ENCODE peak calls at places on chromosomes 13 and 19, in nine cellular contexts. One of them, this sample, is unnamed.

GRCh38 chr13:111139452-111139851 is 24.3 kb downstream of the ARHGEF7 start:
- DNase-seq in GM23338: no peak
- DNase-seq in GM23248: no peak
- DNase-seq in hepatocyte: no peak
- DNase-seq in MM.1S: no peak
- DNase-seq in PC-3: no peak
- DNase-seq in neural progenitor cell: no peak
- DNase-seq in SK-N-SH: peak; percentile 51
- DNase-seq in OCI-LY7: no peak
- DNase-seq in this sample: no peak

GRCh38 chr13:40433577-40433976 is 232.9 kb downstream of the FOXO1 start:
- DNase-seq in GM23248: no peak
- DNase-seq in PC-3: no peak
- DNase-seq in MM.1S: no peak
- DNase-seq in neural progenitor cell: no peak
- DNase-seq in GM23338: no peak
- DNase-seq in OCI-LY7: peak; percentile 86
- DNase-seq in hepatocyte: no peak
- DNase-seq in SK-N-SH: no peak
- DNase-seq in this sample: no peak

GRCh38 chr13:93151277-93151676 is 75.3 kb upstream of the GPC6 start:
- DNase-seq in GM23338: no peak
- DNase-seq in hepatocyte: no peak
- DNase-seq in OCI-LY7: no peak
- DNase-seq in GM23248: peak; percentile 90
- DNase-seq in neural progenitor cell: no peak
- DNase-seq in SK-N-SH: no peak
- DNase-seq in PC-3: peak; percentile 35
- DNase-seq in MM.1S: no peak
- DNase-seq in this sample: no peak

GRCh38 chr19:18100710-18101109 is 3.1 kb downstream of the MAST3 start:
- DNase-seq in MM.1S: no peak
- DNase-seq in GM23248: no peak
- DNase-seq in PC-3: no peak
- DNase-seq in GM23338: peak; percentile 93
- DNase-seq in neural progenitor cell: peak; percentile 91
- DNase-seq in OCI-LY7: no peak
- DNase-seq in hepatocyte: no peak
- DNase-seq in SK-N-SH: no peak
- DNase-seq in this sample: no peak

GRCh38 chr19:54106716-54107115 is 4.1 kb downstream of the NDUFA3 start:
- DNase-seq in neural progenitor cell: no peak
- DNase-seq in MM.1S: no peak
- DNase-seq in PC-3: no peak
- DNase-seq in GM23338: no peak
- DNase-seq in OCI-LY7: no peak
- DNase-seq in SK-N-SH: no peak
- DNase-seq in hepatocyte: no peak
- DNase-seq in GM23248: no peak
- DNase-seq in this sample: no peak

GRCh38 chr13:63249411-63249810 is 1833.8 kb upstream of the PCDH20 start:
- DNase-seq in GM23248: no peak
- DNase-seq in SK-N-SH: no peak
- DNase-seq in hepatocyte: no peak
- DNase-seq in OCI-LY7: no peak
- DNase-seq in PC-3: no peak
- DNase-seq in GM23338: no peak
- DNase-seq in MM.1S: no peak
- DNase-seq in neural progenitor cell: no peak
- DNase-seq in this sample: no peak

GRCh38 chr13:104315606-104316005 is 1249.4 kb upstream of the SLC10A2 start:
- DNase-seq in GM23248: peak; percentile 11
- DNase-seq in SK-N-SH: no peak
- DNase-seq in neural progenitor cell: no peak
- DNase-seq in OCI-LY7: no peak
- DNase-seq in MM.1S: no peak
- DNase-seq in PC-3: peak; percentile 88
- DNase-seq in hepatocyte: peak; percentile 34
- DNase-seq in GM23338: no peak
- DNase-seq in this sample: peak; percentile 3

GRCh38 chr19:13169769-13170168 is 19.6 kb downstream of the IER2 start:
- DNase-seq in hepatocyte: peak; percentile 70
- DNase-seq in neural progenitor cell: no peak
- DNase-seq in OCI-LY7: no peak
- DNase-seq in SK-N-SH: no peak
- DNase-seq in GM23338: no peak
- DNase-seq in PC-3: peak; percentile 99
- DNase-seq in GM23248: peak; percentile 89
- DNase-seq in MM.1S: no peak
- DNase-seq in this sample: peak; percentile 91

GRCh38 chr13:114115796-114116195 is 16.6 kb downstream of the RASA3 start:
- DNase-seq in neural progenitor cell: no peak
- DNase-seq in SK-N-SH: no peak
- DNase-seq in MM.1S: no peak
- DNase-seq in GM23248: no peak
- DNase-seq in OCI-LY7: no peak
- DNase-seq in GM23338: no peak
- DNase-seq in PC-3: no peak
- DNase-seq in hepatocyte: no peak
- DNase-seq in this sample: no peak

GRCh38 chr13:114119196-114119595 is 13.2 kb downstream of the RASA3 start:
- DNase-seq in GM23248: peak; percentile 92
- DNase-seq in MM.1S: no peak
- DNase-seq in GM23338: peak; percentile 95
- DNase-seq in SK-N-SH: peak; percentile 65
- DNase-seq in OCI-LY7: no peak
- DNase-seq in PC-3: peak; percentile 68
- DNase-seq in hepatocyte: peak; percentile 80
- DNase-seq in neural progenitor cell: peak; percentile 77
- DNase-seq in this sample: no peak

GRCh38 chr13:114118763-114119123 is 13.7 kb downstream of the RASA3 start:
- DNase-seq in MM.1S: no peak
- DNase-seq in OCI-LY7: no peak
- DNase-seq in SK-N-SH: peak; percentile 43
- DNase-seq in GM23338: no peak
- DNase-seq in hepatocyte: peak; percentile 70
- DNase-seq in neural progenitor cell: no peak
- DNase-seq in PC-3: peak; percentile 18
- DNase-seq in GM23248: peak; percentile 65
- DNase-seq in this sample: no peak

GRCh38 chr13:114116734-114117133 is 15.7 kb downstream of the RASA3 start:
- DNase-seq in OCI-LY7: no peak
- DNase-seq in MM.1S: no peak
- DNase-seq in PC-3: no peak
- DNase-seq in GM23248: no peak
- DNase-seq in GM23338: no peak
- DNase-seq in hepatocyte: no peak
- DNase-seq in neural progenitor cell: no peak
- DNase-seq in SK-N-SH: no peak
- DNase-seq in this sample: no peak

GRCh38 chr13:114118086-114118762 is 14.2 kb downstream of the RASA3 start:
- DNase-seq in OCI-LY7: no peak
- DNase-seq in GM23338: no peak
- DNase-seq in MM.1S: no peak
- DNase-seq in GM23248: peak; percentile 48
- DNase-seq in SK-N-SH: no peak
- DNase-seq in neural progenitor cell: no peak
- DNase-seq in hepatocyte: no peak
- DNase-seq in PC-3: no peak
- DNase-seq in this sample: no peak
- TF ChIP-seq EZH2phosphoT487 in OCI-LY7: no peak
- TF ChIP-seq EZH2phosphoT487 in GM23338: no peak
- TF ChIP-seq EZH2phosphoT487 in MM.1S: no peak
- TF ChIP-seq EZH2phosphoT487 in GM23248: no peak
- TF ChIP-seq EZH2phosphoT487 in SK-N-SH: no peak
- TF ChIP-seq EZH2phosphoT487 in neural progenitor cell: no peak
- TF ChIP-seq EZH2phosphoT487 in hepatocyte: no peak
- TF ChIP-seq EZH2phosphoT487 in PC-3: no peak
- TF ChIP-seq EZH2phosphoT487 in this sample: no peak

GRCh38 chr13:44698076-44698475 is 121.9 kb upstream of the TSC22D1 start:
- DNase-seq in neural progenitor cell: peak; percentile 42
- DNase-seq in MM.1S: no peak
- DNase-seq in OCI-LY7: no peak
- DNase-seq in GM23338: no peak
- DNase-seq in PC-3: no peak
- DNase-seq in hepatocyte: no peak
- DNase-seq in GM23248: no peak
- DNase-seq in SK-N-SH: no peak
- DNase-seq in this sample: no peak
- TF ChIP-seq EZH2phosphoT487 in neural progenitor cell: no peak
- TF ChIP-seq EZH2phosphoT487 in MM.1S: no peak
- TF ChIP-seq EZH2phosphoT487 in OCI-LY7: no peak
- TF ChIP-seq EZH2phosphoT487 in GM23338: no peak
- TF ChIP-seq EZH2phosphoT487 in PC-3: no peak
- TF ChIP-seq EZH2phosphoT487 in hepatocyte: no peak
- TF ChIP-seq EZH2phosphoT487 in GM23248: no peak
- TF ChIP-seq EZH2phosphoT487 in SK-N-SH: no peak
- TF ChIP-seq EZH2phosphoT487 in this sample: no peak

GRCh38 chr13:42539670-42540069 is 34.3 kb upstream of the TNFSF11 start:
- DNase-seq in MM.1S: no peak
- DNase-seq in neural progenitor cell: no peak
- DNase-seq in SK-N-SH: no peak
- DNase-seq in GM23248: peak; percentile 41
- DNase-seq in PC-3: peak; percentile 79
- DNase-seq in hepatocyte: no peak
- DNase-seq in GM23338: peak; percentile 38
- DNase-seq in OCI-LY7: no peak
- DNase-seq in this sample: no peak
- TF ChIP-seq EZH2phosphoT487 in MM.1S: no peak
- TF ChIP-seq EZH2phosphoT487 in neural progenitor cell: no peak
- TF ChIP-seq EZH2phosphoT487 in SK-N-SH: no peak
- TF ChIP-seq EZH2phosphoT487 in GM23248: no peak
- TF ChIP-seq EZH2phosphoT487 in PC-3: no peak
- TF ChIP-seq EZH2phosphoT487 in hepatocyte: no peak
- TF ChIP-seq EZH2phosphoT487 in GM23338: no peak
- TF ChIP-seq EZH2phosphoT487 in OCI-LY7: no peak
- TF ChIP-seq EZH2phosphoT487 in this sample: no peak

DNA sequence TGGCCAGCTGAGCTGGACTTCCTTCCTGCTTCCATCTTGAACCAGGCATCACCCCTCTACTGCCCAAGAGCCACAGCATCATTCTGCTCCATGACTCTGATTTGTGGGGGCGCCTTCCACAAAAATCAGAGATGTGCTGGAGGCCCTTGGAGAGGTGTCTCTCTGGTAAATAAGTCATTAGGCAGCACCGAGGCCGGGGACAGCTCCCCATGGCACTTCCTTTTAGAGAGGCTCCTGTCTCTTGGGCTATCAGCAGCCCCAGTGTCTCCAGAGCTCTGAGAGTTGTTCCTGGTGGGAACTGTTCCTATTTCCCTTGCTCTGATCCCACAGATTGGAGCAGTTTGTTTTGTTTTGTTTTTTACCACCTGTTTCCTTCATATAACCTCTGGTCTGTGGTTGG is 19.9 kb downstream of the NWD1 start:
- DNase-seq in GM23248: peak; percentile 13
- DNase-seq in hepatocyte: no peak
- DNase-seq in OCI-LY7: no peak
- DNase-seq in MM.1S: no peak
- DNase-seq in SK-N-SH: no peak
- DNase-seq in neural progenitor cell: peak; percentile 59
- DNase-seq in PC-3: no peak
- DNase-seq in GM23338: peak; percentile 65
- DNase-seq in this sample: no peak
- TF ChIP-seq EZH2phosphoT487 in GM23248: no peak
- TF ChIP-seq EZH2phosphoT487 in hepatocyte: no peak
- TF ChIP-seq EZH2phosphoT487 in OCI-LY7: no peak
- TF ChIP-seq EZH2phosphoT487 in MM.1S: no peak
- TF ChIP-seq EZH2phosphoT487 in SK-N-SH: no peak
- TF ChIP-seq EZH2phosphoT487 in neural progenitor cell: no peak
- TF ChIP-seq EZH2phosphoT487 in PC-3: no peak
- TF ChIP-seq EZH2phosphoT487 in GM23338: no peak
- TF ChIP-seq EZH2phosphoT487 in this sample: no peak

DNA sequence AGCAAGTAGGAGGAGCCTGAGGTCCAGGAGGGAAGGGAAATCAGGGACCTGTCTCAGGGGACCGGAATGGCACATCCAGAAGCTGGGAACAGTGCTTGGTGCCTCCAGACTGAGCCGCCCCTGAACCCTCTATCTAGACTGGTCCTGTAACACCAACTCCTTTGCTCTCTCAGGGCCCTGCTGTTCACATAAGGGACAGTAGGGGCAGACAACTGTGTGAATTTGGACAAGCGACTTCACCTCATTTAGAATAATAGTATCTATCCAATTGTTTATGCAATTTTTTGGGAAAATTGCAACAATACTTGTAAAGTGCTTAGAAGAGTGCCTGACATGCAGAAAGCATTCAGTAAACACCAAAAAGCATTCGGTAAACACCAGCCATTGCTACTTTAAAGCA is 14.0 kb downstream of the SYMPK start:
- DNase-seq in SK-N-SH: no peak
- DNase-seq in GM23248: peak; percentile 29
- DNase-seq in PC-3: peak; percentile 11
- DNase-seq in GM23338: peak; percentile 37
- DNase-seq in hepatocyte: no peak
- DNase-seq in neural progenitor cell: no peak
- DNase-seq in OCI-LY7: peak; percentile 11
- DNase-seq in MM.1S: no peak
- DNase-seq in this sample: no peak
- TF ChIP-seq EZH2phosphoT487 in SK-N-SH: no peak
- TF ChIP-seq EZH2phosphoT487 in GM23248: no peak
- TF ChIP-seq EZH2phosphoT487 in PC-3: no peak
- TF ChIP-seq EZH2phosphoT487 in GM23338: no peak
- TF ChIP-seq EZH2phosphoT487 in hepatocyte: no peak
- TF ChIP-seq EZH2phosphoT487 in neural progenitor cell: no peak
- TF ChIP-seq EZH2phosphoT487 in OCI-LY7: no peak
- TF ChIP-seq EZH2phosphoT487 in MM.1S: no peak
- TF ChIP-seq EZH2phosphoT487 in this sample: no peak

DNA sequence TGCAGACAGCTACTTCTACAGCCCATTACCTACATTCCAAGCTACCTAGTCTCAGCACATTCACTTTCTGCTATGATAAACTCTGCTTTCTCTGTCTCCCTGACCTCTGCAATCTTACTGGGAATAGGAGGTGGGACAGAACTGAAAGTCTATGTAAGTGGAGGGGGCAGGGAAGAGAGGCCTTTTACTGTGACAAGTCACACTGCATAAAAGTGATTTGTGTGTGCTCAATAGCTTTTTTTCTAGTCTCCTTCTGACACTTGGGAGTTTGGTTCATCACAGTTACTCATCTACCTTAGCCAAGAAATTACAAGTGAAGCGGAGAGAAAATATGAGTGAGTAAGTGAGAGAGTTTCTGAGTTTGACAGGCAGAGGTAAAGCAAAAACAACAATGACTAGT is 322.4 kb downstream of the OLFM4 start:
- DNase-seq in OCI-LY7: no peak
- DNase-seq in MM.1S: no peak
- DNase-seq in GM23248: no peak
- DNase-seq in hepatocyte: no peak
- DNase-seq in PC-3: no peak
- DNase-seq in GM23338: no peak
- DNase-seq in neural progenitor cell: no peak
- DNase-seq in SK-N-SH: no peak
- DNase-seq in this sample: no peak
- TF ChIP-seq EZH2phosphoT487 in OCI-LY7: no peak
- TF ChIP-seq EZH2phosphoT487 in MM.1S: no peak
- TF ChIP-seq EZH2phosphoT487 in GM23248: no peak
- TF ChIP-seq EZH2phosphoT487 in hepatocyte: no peak
- TF ChIP-seq EZH2phosphoT487 in PC-3: no peak
- TF ChIP-seq EZH2phosphoT487 in GM23338: no peak
- TF ChIP-seq EZH2phosphoT487 in neural progenitor cell: no peak
- TF ChIP-seq EZH2phosphoT487 in SK-N-SH: no peak
- TF ChIP-seq EZH2phosphoT487 in this sample: no peak

This sample was measured in HCT116.